ENCODE peak calls at places on chromosomes 12 and 14, in five cellular contexts. One of them, this sample, is unnamed. For H3K27me3 and H3K4me1, the result is how much of the 10 kb centered on the place peaks cover.

GRCh38 chr14:72801381-72801812 is 92.5 kb downstream of the DPF3 start:
- DNase-seq in stomach: no peak
- DNase-seq in tibial nerve: no peak
- DNase-seq in esophagus muscularis mucosa: no peak
- DNase-seq in sigmoid colon: no peak
- DNase-seq in this sample: no peak

GRCh38 chr12:11696084-11696483 is 46.6 kb downstream of the ETV6 start:
- DNase-seq in stomach: no peak
- DNase-seq in tibial nerve: no peak
- DNase-seq in esophagus muscularis mucosa: no peak
- DNase-seq in sigmoid colon: no peak
- DNase-seq in this sample: no peak

GRCh38 chr12:94941440-94941862 is 62.0 kb downstream of the NDUFA12 start:
- DNase-seq in stomach: no peak
- DNase-seq in tibial nerve: peak
- DNase-seq in esophagus muscularis mucosa: no peak
- DNase-seq in sigmoid colon: no peak
- DNase-seq in this sample: peak

GRCh38 chr12:128761305-128761880 is 62.4 kb downstream of the SLC15A4 start:
- DNase-seq in stomach: no peak
- DNase-seq in tibial nerve: no peak
- DNase-seq in esophagus muscularis mucosa: no peak
- DNase-seq in sigmoid colon: peak
- DNase-seq in this sample: no peak

GRCh38 chr14:96902004-96902403 is 104.8 kb downstream of the VRK1 start:
- DNase-seq in stomach: no peak
- DNase-seq in tibial nerve: no peak
- DNase-seq in esophagus muscularis mucosa: peak
- DNase-seq in sigmoid colon: no peak
- DNase-seq in this sample: no peak

GRCh38 chr12:80226576-80226975 is 127.2 kb downstream of the OTOGL start:
- DNase-seq in stomach: no peak
- DNase-seq in tibial nerve: no peak
- DNase-seq in esophagus muscularis mucosa: no peak
- DNase-seq in sigmoid colon: no peak
- DNase-seq in this sample: no peak

GRCh38 chr12:132224484-132224883 is 80.2 kb downstream of the NOC4L start:
- DNase-seq in stomach: no peak
- DNase-seq in tibial nerve: no peak
- DNase-seq in esophagus muscularis mucosa: no peak
- DNase-seq in sigmoid colon: no peak
- DNase-seq in this sample: no peak

GRCh38 chr12:1553987-1554982 is 40.1 kb downstream of the FBXL14 start:
- DNase-seq in stomach: no peak
- DNase-seq in tibial nerve: no peak
- DNase-seq in esophagus muscularis mucosa: no peak
- DNase-seq in sigmoid colon: no peak
- DNase-seq in this sample: no peak

GRCh38 chr12:85322715-85323114 is 42.7 kb downstream of the ALX1 start:
- DNase-seq in stomach: no peak
- DNase-seq in tibial nerve: no peak
- DNase-seq in esophagus muscularis mucosa: no peak
- DNase-seq in sigmoid colon: no peak
- DNase-seq in this sample: no peak

GRCh38 chr14:23351681-23352505 is 794 bp downstream of the SLC22A17 start:
- DNase-seq in stomach: no peak
- DNase-seq in tibial nerve: no peak
- DNase-seq in esophagus muscularis mucosa: no peak
- DNase-seq in sigmoid colon: no peak
- DNase-seq in this sample: no peak

DNA sequence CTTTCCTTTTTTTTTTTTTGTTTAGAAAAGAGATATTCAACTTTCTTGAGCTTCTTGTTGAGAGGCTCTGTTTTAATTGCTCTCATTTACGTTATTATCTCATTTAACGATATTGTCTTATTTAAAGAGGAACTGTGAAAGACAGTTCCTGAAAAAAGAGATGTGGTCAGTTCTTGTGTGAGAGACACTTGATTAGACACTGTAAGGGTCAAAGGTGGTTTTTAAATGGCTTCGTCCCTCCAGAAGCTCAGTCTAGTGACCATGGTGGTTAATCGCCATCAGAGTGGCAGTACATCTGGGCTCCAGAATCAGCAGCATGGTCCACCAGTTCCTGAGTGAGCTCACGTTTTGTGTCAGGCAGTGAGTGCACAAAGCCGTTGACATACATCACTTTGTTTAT is 57.9 kb upstream of the KCNA5 start:
- DNase-seq in stomach: no peak
- DNase-seq in tibial nerve: no peak
- DNase-seq in esophagus muscularis mucosa: no peak
- DNase-seq in sigmoid colon: no peak
- DNase-seq in this sample: no peak
- H3K27me3 ChIP-seq in stomach: half or more
- H3K27me3 ChIP-seq in tibial nerve: under half
- H3K27me3 ChIP-seq in esophagus muscularis mucosa: under half
- H3K27me3 ChIP-seq in sigmoid colon: under half
- H3K27me3 ChIP-seq in this sample: under half

GRCh38 chr12:46261658-46262057 is 7.2 kb downstream of the SLC38A1 start:
- DNase-seq in stomach: no peak
- DNase-seq in tibial nerve: no peak
- DNase-seq in esophagus muscularis mucosa: no peak
- DNase-seq in sigmoid colon: no peak
- DNase-seq in this sample: no peak
- H3K4me1 ChIP-seq in stomach: half or more
- H3K4me1 ChIP-seq in tibial nerve: under half
- H3K4me1 ChIP-seq in esophagus muscularis mucosa: under half
- H3K4me1 ChIP-seq in sigmoid colon: half or more
- H3K4me1 ChIP-seq in this sample: under half

DNA sequence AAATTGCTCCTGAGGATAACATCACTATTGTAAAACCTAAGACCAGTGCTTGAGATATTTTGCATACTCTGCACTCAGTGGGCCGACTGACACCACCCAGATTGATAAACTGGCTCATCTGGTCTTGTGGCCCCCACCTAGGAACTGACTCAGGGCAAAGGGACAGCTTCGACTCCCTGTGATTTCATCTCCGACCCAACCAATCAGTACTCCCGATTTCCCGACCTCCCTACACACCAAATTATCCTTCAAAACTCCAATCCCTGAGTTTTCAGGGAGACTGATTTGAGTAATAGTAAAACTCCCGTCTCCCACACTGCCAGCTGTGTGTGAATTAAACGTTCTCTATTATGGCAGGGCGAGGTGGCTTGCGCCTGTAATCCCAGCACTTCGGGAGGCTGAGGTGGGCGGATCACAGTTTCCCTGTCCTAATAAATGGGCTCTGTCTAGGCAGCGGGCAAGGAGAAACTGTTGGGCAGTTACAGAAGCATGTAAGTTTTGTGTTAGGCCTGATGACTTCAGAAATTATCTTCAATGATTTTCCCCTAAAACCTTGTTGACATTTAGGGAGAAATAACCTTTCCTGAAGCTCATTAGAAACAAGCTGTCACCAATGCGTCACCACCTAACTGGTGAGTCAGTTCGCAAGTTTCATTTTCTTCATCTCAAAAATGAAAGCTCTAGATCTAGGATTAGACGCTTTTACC is 5.3 kb upstream of the UBC start:
- DNase-seq in stomach: no peak
- DNase-seq in tibial nerve: no peak
- DNase-seq in esophagus muscularis mucosa: no peak
- DNase-seq in sigmoid colon: peak
- DNase-seq in this sample: peak
- TF ChIP-seq EP300 in stomach: no peak
- TF ChIP-seq EP300 in tibial nerve: no peak
- TF ChIP-seq EP300 in esophagus muscularis mucosa: no peak
- TF ChIP-seq EP300 in sigmoid colon: no peak
- TF ChIP-seq EP300 in this sample: no peak

GRCh38 chr14:60722836-60723217 is 1.3 kb downstream of the SIX4 start:
- DNase-seq in stomach: no peak
- DNase-seq in tibial nerve: no peak
- DNase-seq in esophagus muscularis mucosa: no peak
- DNase-seq in sigmoid colon: no peak
- DNase-seq in this sample: no peak

GRCh38 chr14:60724080-60724618 is at the start of gene SIX4:
- DNase-seq in stomach: peak
- DNase-seq in tibial nerve: peak
- DNase-seq in esophagus muscularis mucosa: no peak
- DNase-seq in sigmoid colon: peak
- DNase-seq in this sample: peak

GRCh38 chr14:60721331-60722162 is 2.6 kb downstream of the SIX4 start:
- DNase-seq in stomach: peak
- DNase-seq in tibial nerve: no peak
- DNase-seq in esophagus muscularis mucosa: no peak
- DNase-seq in sigmoid colon: peak
- DNase-seq in this sample: peak

GRCh38 chr14:60722163-60722835 is 1.9 kb downstream of the SIX4 start:
- DNase-seq in stomach: peak
- DNase-seq in tibial nerve: no peak
- DNase-seq in esophagus muscularis mucosa: no peak
- DNase-seq in sigmoid colon: no peak
- DNase-seq in this sample: peak

GRCh38 chr14:60723218-60724079 is 702 bp downstream of the SIX4 start:
- DNase-seq in stomach: peak
- DNase-seq in tibial nerve: no peak
- DNase-seq in esophagus muscularis mucosa: no peak
- DNase-seq in sigmoid colon: peak
- DNase-seq in this sample: peak
- H3K27me3 ChIP-seq in stomach: half or more
- H3K27me3 ChIP-seq in tibial nerve: half or more
- H3K27me3 ChIP-seq in esophagus muscularis mucosa: under half
- H3K27me3 ChIP-seq in sigmoid colon: under half
- H3K27me3 ChIP-seq in this sample: under half